ENCODE peak calls at places on chromosome 16, in five cellular contexts. V is right cardiac atrium, T is fibroblast of mammary gland, S is NCI-H2107, M is HuH-7. X is an unnamed sample.

GRCh38 chr16:66135376-66135775 is 231.1 kb upstream of the CDH5 start:
- DNase-seq in V (peak), T (no peak), S (no peak), M (no peak), X (no peak)

GRCh38 chr16:48535831-48536599 is 74.0 kb downstream of the N4BP1 start:
- DNase-seq in V (peak), T (peak), S (peak), M (no peak), X (peak)

GRCh38 chr16:56120447-56121155 is 70.7 kb upstream of the GNAO1 start:
- DNase-seq in V (no peak), T (no peak), S (no peak), M (no peak), X (no peak)

GRCh38 chr16:85086347-85087291 is 25.7 kb downstream of the CIBAR2 start:
- DNase-seq in V (peak), T (peak), S (peak), M (peak), X (peak)

GRCh38 chr16:80569440-80570105 is 28.8 kb downstream of the DYNLRB2 start:
- DNase-seq in V (no peak), T (peak), S (no peak), M (no peak), X (no peak)

GRCh38 chr16:27320261-27321012 is 6.7 kb downstream of the IL4R start:
- DNase-seq in V (no peak), T (no peak), S (no peak), M (no peak), X (no peak)

GRCh38 chr16:68081796-68082567 is 3.2 kb upstream of the NFATC3 start:
- DNase-seq in V (peak), T (no peak), S (no peak), M (no peak), X (no peak)

GRCh38 chr16:76854234-76854633 is 336.8 kb upstream of the MON1B start:
- DNase-seq in V (no peak), T (peak), S (no peak), M (no peak), X (peak)

GRCh38 chr16:49559242-49559641 is 185.6 kb downstream of the C16orf78 start:
- DNase-seq in V (no peak), T (no peak), S (no peak), M (no peak), X (no peak)

GRCh38 chr16:16008666-16009065 is 59.2 kb downstream of the ABCC1 start:
- DNase-seq in V (no peak), T (no peak), S (no peak), M (no peak), X (no peak)

GRCh38 chr16:49932449-49932848 is 76.5 kb upstream of the ZNF423 start:
- DNase-seq in V (no peak), T (no peak), S (no peak), M (no peak), X (no peak)

GRCh38 chr16:59878479-59878878 is 1144.4 kb upstream of the GOT2 start:
- DNase-seq in V (no peak), T (peak), S (no peak), M (no peak), X (no peak)

GRCh38 chr16:73530529-73530928 is 482.6 kb upstream of the ZFHX3 start:
- DNase-seq in V (no peak), T (no peak), S (no peak), M (no peak), X (no peak)

GRCh38 chr16:10297341-10298006 is 88.4 kb upstream of the ATF7IP2 start:
- DNase-seq in V (no peak), T (no peak), S (no peak), M (no peak), X (peak)

GRCh38 chr16:71303938-71304337 is 14.7 kb upstream of the CMTR2 start:
- DNase-seq in V (no peak), T (no peak), S (no peak), M (no peak), X (no peak)

GRCh38 chr16:50769-51591 is 2.4 kb downstream of the POLR3K start:
- DNase-seq in V (no peak), T (no peak), S (no peak), M (no peak), X (no peak)

GRCh38 chr16:81143921-81144471 is 47.8 kb upstream of the GCSH start:
- DNase-seq in V (no peak), T (no peak), S (no peak), M (no peak), X (peak)

GRCh38 chr16:88464447-88465318 is 11.6 kb downstream of the ZFPM1 start:
- DNase-seq in V (peak), T (no peak), S (no peak), M (no peak), X (no peak)

GRCh38 chr16:54280751-54281150 is 5.8 kb downstream of the IRX3 start:
- DNase-seq in V (no peak), T (peak), S (no peak), M (no peak), X (no peak)

GRCh38 chr16:80027007-80027965 is 426.7 kb upstream of the MAF start:
- DNase-seq in V (peak), T (peak), S (no peak), M (peak), X (peak)

GRCh38 chr16:85657267-85657650 is 31.5 kb downstream of the GINS2 start:
- DNase-seq in V (peak), T (no peak), S (no peak), M (no peak), X (no peak)

GRCh38 chr16:67394271-67395104 is 1.2 kb upstream of the TPPP3 start:
- DNase-seq in V (peak), T (no peak), S (no peak), M (no peak), X (no peak)

GRCh38 chr16:46690281-46691178 is 1.1 kb downstream of the ORC6 start:
- DNase-seq in V (no peak), T (peak), S (no peak), M (peak), X (peak)

GRCh38 chr16:89052824-89053724 is 40.6 kb upstream of the ACSF3 start:
- DNase-seq in V (peak), T (no peak), S (no peak), M (peak), X (peak)

GRCh38 chr16:1830213-1830612 is 3.2 kb downstream of the FAHD1 start:
- DNase-seq in V (no peak), T (no peak), S (no peak), M (no peak), X (peak)

GRCh38 chr16:80619824-80620223 is 79.0 kb downstream of the DYNLRB2 start:
- DNase-seq in V (no peak), T (no peak), S (no peak), M (no peak), X (no peak)

GRCh38 chr16:51148674-51149228 is 2.3 kb downstream of the SALL1 start:
- DNase-seq in V (no peak), T (peak), S (no peak), M (no peak), X (no peak)

X was measured in HepG2.